ENCODE peak calls at places on chromosome 10, in ten cellular contexts. M is psoas muscle, O is dorsolateral prefrontal cortex, D is iPS DF 6.9, G is NCI-H1105, E is RCC 7860, R is sciatic nerve, Q is GM19239, J is body of pancreas, X is brain microvascular endothelial cell. S is an unnamed sample.

GRCh38 chr10:5628798-5629788 is 37.3 kb downstream of the ASB13 start:
- DNase-seq in M (no peak), O (no peak), D (no peak), G (no peak), E (no peak), R (no peak), Q (no peak), J (no peak), X (no peak), S (no peak)

GRCh38 chr10:109974509-109975191 is 33.1 kb upstream of the ADD3 start:
- DNase-seq in M (no peak), O (no peak), D (no peak), G (no peak), E (no peak), R (no peak), Q (no peak), J (peak), X (peak), S (no peak)

GRCh38 chr10:100621360-100622205 is 85.8 kb downstream of the HIF1AN start:
- DNase-seq in M (no peak), O (no peak), D (no peak), G (no peak), E (no peak), R (no peak), Q (no peak), J (no peak), X (no peak), S (no peak)

GRCh38 chr10:101559596-101560292 is 28.3 kb downstream of the POLL start:
- DNase-seq in M (no peak), O (no peak), D (no peak), G (no peak), E (no peak), R (no peak), Q (no peak), J (no peak), X (no peak), S (no peak)

GRCh38 chr10:119919823-119920222 is 27.3 kb downstream of the SEC23IP start:
- DNase-seq in M (no peak), O (no peak), D (no peak), G (no peak), E (no peak), R (no peak), Q (no peak), J (no peak), X (no peak), S (no peak)

GRCh38 chr10:94085288-94085687 is 91.6 kb downstream of the PLCE1 start:
- DNase-seq in M (no peak), O (no peak), D (no peak), G (no peak), E (no peak), R (no peak), Q (no peak), J (no peak), X (no peak), S (no peak)

GRCh38 chr10:33163941-33164824 is 170.3 kb downstream of the NRP1 start:
- DNase-seq in M (no peak), O (no peak), D (no peak), G (no peak), E (no peak), R (no peak), Q (no peak), J (no peak), X (peak), S (no peak)

GRCh38 chr10:35896011-35896410 is 253.9 kb upstream of the FZD8 start:
- DNase-seq in M (no peak), O (no peak), D (no peak), G (no peak), E (no peak), R (no peak), Q (no peak), J (no peak), X (peak), S (no peak)

GRCh38 chr10:109866995-109867635 is 56.2 kb downstream of the XPNPEP1 start:
- DNase-seq in M (no peak), O (no peak), D (no peak), G (no peak), E (peak), R (no peak), Q (no peak), J (peak), X (no peak), S (no peak)

GRCh38 chr10:125951290-125951689 is 54.9 kb downstream of the FANK1 start:
- DNase-seq in M (no peak), O (no peak), D (no peak), G (no peak), E (no peak), R (no peak), Q (no peak), J (no peak), X (no peak), S (no peak)

GRCh38 chr10:18859659-18860058 is 188.9 kb upstream of the MALRD1 start:
- DNase-seq in M (no peak), O (no peak), D (no peak), G (no peak), E (no peak), R (no peak), Q (no peak), J (no peak), X (no peak), S (no peak)

GRCh38 chr10:131979821-131980270 is 1.9 kb downstream of the BNIP3 start:
- DNase-seq in M (peak), O (no peak), D (no peak), G (no peak), E (no peak), R (peak), Q (no peak), J (no peak), X (peak), S (no peak)